ENCODE peak calls at places on chromosomes 4 and X, in five cellular contexts. O is body of pancreas, J is A549, H is WTC11, X is coronary artery. W is an unnamed sample.

GRCh38 chr4:176274441-176274840 is 5.4 kb upstream of the ASB5 start:
- DNase-seq in O (no peak), J (no peak), H (no peak), X (no peak), W (no peak)

GRCh38 chrX:136028383-136028984 is 43.2 kb downstream of the SLC9A6 start:
- DNase-seq in O (no peak), J (peak), H (no peak), X (no peak), W (peak)

GRCh38 chrX:6468716-6469115 is 66.2 kb downstream of the VCX3A start:
- DNase-seq in O (no peak), J (no peak), H (no peak), X (no peak), W (no peak)

GRCh38 chr4:142345909-142346308 is 500.2 kb downstream of the INPP4B start:
- DNase-seq in O (no peak), J (no peak), H (no peak), X (no peak), W (no peak)

GRCh38 chr4:153409412-153409811 is 56.7 kb upstream of the TMEM131L start:
- DNase-seq in O (no peak), J (no peak), H (no peak), X (no peak), W (peak)

GRCh38 chrX:352582-353314 is 34.0 kb downstream of the PPP2R3B start:
- DNase-seq in O (no peak), J (no peak), H (no peak), X (no peak), W (no peak)

GRCh38 chr4:41140410-41140809 is 73.9 kb downstream of the APBB2 start:
- DNase-seq in O (no peak), J (no peak), H (no peak), X (no peak), W (no peak)

GRCh38 chr4:24878256-24879016 is 34.4 kb downstream of the CCDC149 start:
- DNase-seq in O (no peak), J (no peak), H (peak), X (no peak), W (no peak)

GRCh38 chrX:2495595-2495994 is 5.2 kb downstream of the DHRSX start:
- DNase-seq in O (no peak), J (no peak), H (no peak), X (peak), W (no peak)

GRCh38 chr4:11149612-11150259 is 279.0 kb downstream of the HS3ST1 start:
- DNase-seq in O (no peak), J (no peak), H (no peak), X (no peak), W (no peak)

GRCh38 chr4:113582737-113583136 is 178.8 kb downstream of the CAMK2D start:
- DNase-seq in O (no peak), J (no peak), H (no peak), X (no peak), W (no peak)

DNA sequence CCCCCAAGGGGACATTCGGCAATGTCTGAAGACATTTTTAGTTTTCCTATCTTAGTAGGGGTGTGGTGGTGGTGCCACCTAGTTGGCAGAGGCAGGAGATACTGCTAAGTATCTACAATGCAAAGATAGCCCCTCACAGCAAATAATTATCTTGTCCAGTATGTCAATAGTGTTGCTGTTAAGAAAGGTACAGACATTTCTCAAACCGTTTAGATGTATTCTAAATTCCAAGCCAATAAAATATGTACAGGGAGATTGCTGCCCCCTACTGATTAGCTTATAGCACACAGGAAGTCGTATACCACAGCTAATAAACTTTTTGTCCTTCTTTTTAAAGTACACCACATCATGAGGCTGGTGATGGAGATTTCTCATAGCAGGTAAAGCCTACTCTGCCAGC is 260.5 kb downstream of the TMA16 start:
- DNase-seq in O (no peak), J (no peak), H (no peak), X (no peak), W (peak)
- TF ChIP-seq CTCF in O (no peak), J (peak), H (no peak), X (peak), W (no peak)

DNA sequence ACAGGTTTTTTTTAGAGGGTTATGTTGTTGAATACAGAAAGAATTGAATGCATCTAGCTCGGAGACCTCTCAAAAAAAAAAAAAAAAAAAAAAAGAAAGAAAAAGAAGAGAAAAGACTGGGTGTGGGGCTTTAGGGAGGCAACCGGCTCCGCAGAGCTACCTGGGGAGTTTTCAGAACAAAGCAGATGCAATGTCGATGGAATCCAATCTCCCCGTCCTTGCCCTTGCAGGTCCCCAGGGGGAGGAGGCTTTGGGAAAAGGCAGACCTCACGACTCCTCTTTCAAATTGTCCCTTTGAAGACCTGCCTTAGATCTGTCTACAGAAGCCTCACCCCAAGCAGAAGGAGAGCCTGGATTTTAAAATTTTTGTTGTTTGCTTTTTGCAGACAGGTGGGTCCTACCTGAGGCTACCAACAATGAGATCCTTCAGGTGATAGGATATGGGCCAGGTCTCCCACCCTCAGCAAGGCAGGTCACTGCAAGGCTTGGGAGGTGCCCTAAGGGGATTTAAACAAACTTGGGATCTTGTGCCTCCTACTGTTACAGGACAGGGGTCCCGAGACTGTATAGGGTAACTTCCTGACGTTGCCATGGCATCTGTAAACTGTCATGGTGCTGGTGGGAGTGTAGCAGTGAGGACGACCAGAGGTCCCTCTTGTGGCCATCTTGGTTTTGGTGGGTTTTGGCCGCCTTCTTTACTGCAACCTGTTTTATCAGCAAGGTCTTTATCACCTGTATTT is 75.2 kb upstream of the PRKX start:
- DNase-seq in O (no peak), J (no peak), H (peak), X (no peak), W (no peak)
- TF ChIP-seq CTCF in O (no peak), J (no peak), H (no peak), X (no peak), W (no peak)

GRCh38 chrX:108484251-108484650 is 44.6 kb downstream of the COL4A5 start:
- DNase-seq in O (no peak), J (no peak), H (no peak), X (no peak), W (no peak)
- TF ChIP-seq CTCF in O (no peak), J (no peak), H (no peak), X (no peak), W (no peak)

DNA sequence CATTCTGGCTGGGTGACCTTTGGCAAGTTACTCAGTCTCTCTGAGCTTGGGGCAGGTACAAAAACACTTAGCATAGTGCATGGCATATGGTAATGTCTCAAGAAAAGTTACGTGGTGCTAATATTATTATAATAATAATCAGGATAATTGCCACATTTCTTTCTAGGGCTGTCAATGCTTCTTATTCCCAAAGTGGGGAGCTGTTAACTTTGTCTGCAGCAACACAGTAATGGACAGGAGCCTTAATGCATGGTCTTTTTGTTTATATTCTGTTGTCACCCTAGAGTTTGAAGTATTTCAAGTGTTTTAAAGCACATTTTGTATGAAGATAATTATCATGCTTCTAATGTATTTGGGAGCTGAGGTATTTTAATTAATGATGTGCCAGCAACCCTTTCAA is 121.8 kb downstream of the FHIP1A start:
- DNase-seq in O (no peak), J (no peak), H (no peak), X (no peak), W (peak)
- TF ChIP-seq CTCF in O (no peak), J (peak), H (no peak), X (no peak), W (peak)

W was measured in fibroblast of villous mesenchyme.